ENCODE peak calls at places on chromosome 11, in seven cellular contexts. One of them, this sample, is unnamed.

GRCh38 chr11:74877132-74877531 is 71.8 kb downstream of the XRRA1 start:
- DNase-seq in A549: no peak
- DNase-seq in kidney: no peak
- DNase-seq in cardiac fibroblast: peak
- DNase-seq in HTR-8/SVneo: no peak
- DNase-seq in stimulated activated CD4-positive, alpha-beta T cell treated with anti-CD3 and anti-CD28 coated beads, Interleukin-1b, Interleukin-23, amount 100 ng/mL, for 24 hours: no peak
- DNase-seq in NCI-H2081: no peak
- DNase-seq in this sample: no peak

GRCh38 chr11:74354036-74354435 is 42.6 kb upstream of the P4HA3 start:
- DNase-seq in NCI-H2081: no peak
- DNase-seq in A549: no peak
- DNase-seq in kidney: no peak
- DNase-seq in stimulated activated CD4-positive, alpha-beta T cell treated with anti-CD3 and anti-CD28 coated beads, Interleukin-1b, Interleukin-23, amount 100 ng/mL, for 24 hours: no peak
- DNase-seq in HTR-8/SVneo: no peak
- DNase-seq in cardiac fibroblast: no peak
- DNase-seq in this sample: no peak

GRCh38 chr11:94504689-94505293 is 7.5 kb upstream of the C11orf97 start:
- DNase-seq in stimulated activated CD4-positive, alpha-beta T cell treated with anti-CD3 and anti-CD28 coated beads, Interleukin-1b, Interleukin-23, amount 100 ng/mL, for 24 hours: no peak
- DNase-seq in kidney: no peak
- DNase-seq in cardiac fibroblast: peak
- DNase-seq in HTR-8/SVneo: peak
- DNase-seq in A549: peak
- DNase-seq in NCI-H2081: peak
- DNase-seq in this sample: no peak

GRCh38 chr11:43576834-43577521 is 103.6 kb upstream of the HSD17B12 start:
- DNase-seq in NCI-H2081: peak
- DNase-seq in kidney: no peak
- DNase-seq in HTR-8/SVneo: no peak
- DNase-seq in stimulated activated CD4-positive, alpha-beta T cell treated with anti-CD3 and anti-CD28 coated beads, Interleukin-1b, Interleukin-23, amount 100 ng/mL, for 24 hours: no peak
- DNase-seq in A549: peak
- DNase-seq in cardiac fibroblast: peak
- DNase-seq in this sample: no peak

GRCh38 chr11:63610604-63611394 is 3.4 kb downstream of the PLAAT3 start:
- DNase-seq in A549: no peak
- DNase-seq in kidney: no peak
- DNase-seq in stimulated activated CD4-positive, alpha-beta T cell treated with anti-CD3 and anti-CD28 coated beads, Interleukin-1b, Interleukin-23, amount 100 ng/mL, for 24 hours: no peak
- DNase-seq in NCI-H2081: peak
- DNase-seq in cardiac fibroblast: peak
- DNase-seq in HTR-8/SVneo: no peak
- DNase-seq in this sample: no peak

GRCh38 chr11:134055029-134055428 is 13.8 kb upstream of the JAM3 start:
- DNase-seq in stimulated activated CD4-positive, alpha-beta T cell treated with anti-CD3 and anti-CD28 coated beads, Interleukin-1b, Interleukin-23, amount 100 ng/mL, for 24 hours: no peak
- DNase-seq in A549: no peak
- DNase-seq in HTR-8/SVneo: no peak
- DNase-seq in cardiac fibroblast: no peak
- DNase-seq in kidney: no peak
- DNase-seq in NCI-H2081: no peak
- DNase-seq in this sample: no peak

GRCh38 chr11:1746956-1747752 is 3.2 kb downstream of the IFITM10 start:
- DNase-seq in stimulated activated CD4-positive, alpha-beta T cell treated with anti-CD3 and anti-CD28 coated beads, Interleukin-1b, Interleukin-23, amount 100 ng/mL, for 24 hours: no peak
- DNase-seq in A549: no peak
- DNase-seq in kidney: no peak
- DNase-seq in NCI-H2081: no peak
- DNase-seq in HTR-8/SVneo: no peak
- DNase-seq in cardiac fibroblast: no peak
- DNase-seq in this sample: no peak

GRCh38 chr11:33133761-33134160 is 27.5 kb downstream of the CSTF3 start:
- DNase-seq in HTR-8/SVneo: no peak
- DNase-seq in cardiac fibroblast: no peak
- DNase-seq in NCI-H2081: no peak
- DNase-seq in stimulated activated CD4-positive, alpha-beta T cell treated with anti-CD3 and anti-CD28 coated beads, Interleukin-1b, Interleukin-23, amount 100 ng/mL, for 24 hours: no peak
- DNase-seq in kidney: no peak
- DNase-seq in A549: no peak
- DNase-seq in this sample: no peak

GRCh38 chr11:17498475-17498874 is 21.8 kb upstream of the ABCC8 start:
- DNase-seq in cardiac fibroblast: no peak
- DNase-seq in kidney: peak
- DNase-seq in A549: no peak
- DNase-seq in NCI-H2081: peak
- DNase-seq in stimulated activated CD4-positive, alpha-beta T cell treated with anti-CD3 and anti-CD28 coated beads, Interleukin-1b, Interleukin-23, amount 100 ng/mL, for 24 hours: no peak
- DNase-seq in HTR-8/SVneo: no peak
- DNase-seq in this sample: no peak

This sample was measured in D721Med.